ENCODE peak calls at places on chromosomes 11 and 22, in six cellular contexts. One of them, this sample, is unnamed. For H3K36me3 and H3K4me1, the result is how much of the 10 kb centered on the place peaks cover.

GRCh38 chr11:23727821-23728220 is 769.0 kb upstream of the LUZP2 start:
- DNase-seq in upper lobe of right lung: no peak
- DNase-seq in effector memory CD4-positive, alpha-beta T cell: no peak
- DNase-seq in neural progenitor cell: no peak
- DNase-seq in HCT116: no peak
- DNase-seq in thyroid gland: no peak
- DNase-seq in this sample: no peak

GRCh38 chr11:20353829-20354434 is 9.6 kb upstream of the HTATIP2 start:
- DNase-seq in upper lobe of right lung: no peak
- DNase-seq in effector memory CD4-positive, alpha-beta T cell: no peak
- DNase-seq in neural progenitor cell: peak
- DNase-seq in HCT116: peak
- DNase-seq in thyroid gland: peak
- DNase-seq in this sample: no peak

GRCh38 chr22:48902001-48902869 is 925.4 kb downstream of the BRD1 start:
- DNase-seq in upper lobe of right lung: peak
- DNase-seq in effector memory CD4-positive, alpha-beta T cell: no peak
- DNase-seq in neural progenitor cell: no peak
- DNase-seq in HCT116: no peak
- DNase-seq in thyroid gland: no peak
- DNase-seq in this sample: no peak

GRCh38 chr11:117841582-117842031 is 17.1 kb upstream of the FXYD2 start:
- DNase-seq in upper lobe of right lung: no peak
- DNase-seq in effector memory CD4-positive, alpha-beta T cell: no peak
- DNase-seq in neural progenitor cell: no peak
- DNase-seq in HCT116: no peak
- DNase-seq in thyroid gland: no peak
- DNase-seq in this sample: no peak

GRCh38 chr11:130773436-130773835 is 142.8 kb downstream of the SNX19 start:
- DNase-seq in upper lobe of right lung: no peak
- DNase-seq in effector memory CD4-positive, alpha-beta T cell: no peak
- DNase-seq in neural progenitor cell: no peak
- DNase-seq in HCT116: no peak
- DNase-seq in thyroid gland: no peak
- DNase-seq in this sample: no peak

GRCh38 chr11:62013266-62014157 is 46.1 kb upstream of the FTH1 start:
- DNase-seq in upper lobe of right lung: no peak
- DNase-seq in effector memory CD4-positive, alpha-beta T cell: no peak
- DNase-seq in neural progenitor cell: no peak
- DNase-seq in HCT116: no peak
- DNase-seq in thyroid gland: peak
- DNase-seq in this sample: no peak

GRCh38 chr22:19292262-19293230 is 1.0 kb upstream of the CLTCL1 start:
- DNase-seq in upper lobe of right lung: peak
- DNase-seq in effector memory CD4-positive, alpha-beta T cell: no peak
- DNase-seq in neural progenitor cell: no peak
- DNase-seq in HCT116: no peak
- DNase-seq in thyroid gland: peak
- DNase-seq in this sample: peak

GRCh38 chr22:23066200-23067022 is 3.9 kb upstream of the GNAZ start:
- DNase-seq in upper lobe of right lung: peak
- DNase-seq in effector memory CD4-positive, alpha-beta T cell: no peak
- DNase-seq in neural progenitor cell: no peak
- DNase-seq in HCT116: no peak
- DNase-seq in thyroid gland: no peak
- DNase-seq in this sample: no peak

GRCh38 chr11:34318111-34319037 is 39.4 kb downstream of the ABTB2 start:
- DNase-seq in upper lobe of right lung: no peak
- DNase-seq in effector memory CD4-positive, alpha-beta T cell: no peak
- DNase-seq in neural progenitor cell: no peak
- DNase-seq in HCT116: no peak
- DNase-seq in thyroid gland: no peak
- DNase-seq in this sample: no peak

GRCh38 chr11:12502041-12502440 is 124.7 kb downstream of the PARVA start:
- DNase-seq in upper lobe of right lung: no peak
- DNase-seq in effector memory CD4-positive, alpha-beta T cell: no peak
- DNase-seq in neural progenitor cell: no peak
- DNase-seq in HCT116: no peak
- DNase-seq in thyroid gland: no peak
- DNase-seq in this sample: no peak

GRCh38 chr11:69155302-69156198 is at the start of gene SMIM38:
- DNase-seq in upper lobe of right lung: peak
- DNase-seq in effector memory CD4-positive, alpha-beta T cell: no peak
- DNase-seq in neural progenitor cell: no peak
- DNase-seq in HCT116: no peak
- DNase-seq in thyroid gland: no peak
- DNase-seq in this sample: no peak

GRCh38 chr22:30875481-30876215 is 92.9 kb downstream of the MORC2 start:
- DNase-seq in upper lobe of right lung: peak
- DNase-seq in effector memory CD4-positive, alpha-beta T cell: no peak
- DNase-seq in neural progenitor cell: no peak
- DNase-seq in HCT116: no peak
- DNase-seq in thyroid gland: no peak
- DNase-seq in this sample: peak

DNA sequence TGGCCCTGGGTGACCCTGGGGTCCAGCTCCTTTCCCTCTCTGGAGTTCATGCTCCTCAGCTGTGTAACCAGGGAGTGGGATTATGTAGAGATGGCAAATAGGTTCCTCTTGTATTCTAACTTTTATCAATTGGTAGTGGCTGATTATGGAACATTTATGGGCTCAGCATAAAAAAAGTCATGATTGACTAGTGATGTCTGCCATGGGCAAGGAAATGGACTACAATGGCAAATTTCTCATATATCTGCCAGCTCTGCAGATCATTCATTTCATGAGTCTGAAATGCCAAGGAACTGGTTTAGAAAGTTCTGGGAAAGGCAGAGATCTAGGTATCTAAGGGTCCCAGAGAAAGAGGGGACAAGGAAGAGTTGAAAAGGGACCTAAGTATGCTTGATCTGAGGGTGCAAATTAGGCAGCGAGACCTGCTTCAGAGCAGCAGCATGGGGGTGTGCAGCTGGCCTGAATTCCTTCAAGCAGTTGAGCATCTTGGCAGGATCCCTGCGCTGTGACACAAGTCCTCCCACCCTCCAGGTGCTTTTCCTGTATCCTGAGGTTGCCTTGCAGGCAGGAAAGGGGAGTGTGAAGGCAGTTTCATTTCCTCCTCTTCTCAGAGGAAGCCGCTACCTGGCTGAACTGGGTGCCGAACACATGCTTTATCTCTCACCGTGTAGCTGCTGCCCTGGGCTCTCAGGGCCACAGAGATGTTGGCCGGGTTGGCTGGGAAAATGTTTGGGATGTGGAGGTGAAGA is 10.4 kb downstream of the SLC15A3 start:
- DNase-seq in upper lobe of right lung: no peak
- DNase-seq in effector memory CD4-positive, alpha-beta T cell: no peak
- DNase-seq in neural progenitor cell: no peak
- DNase-seq in HCT116: no peak
- DNase-seq in thyroid gland: no peak
- DNase-seq in this sample: no peak
- H3K36me3 ChIP-seq in upper lobe of right lung: half or more
- H3K36me3 ChIP-seq in effector memory CD4-positive, alpha-beta T cell: under half
- H3K36me3 ChIP-seq in neural progenitor cell: under half
- H3K36me3 ChIP-seq in HCT116: under half
- H3K36me3 ChIP-seq in thyroid gland: under half
- H3K36me3 ChIP-seq in this sample: half or more

GRCh38 chr22:46011627-46012181 is 34.7 kb upstream of the WNT7B start:
- DNase-seq in upper lobe of right lung: peak
- DNase-seq in effector memory CD4-positive, alpha-beta T cell: no peak
- DNase-seq in neural progenitor cell: no peak
- DNase-seq in HCT116: no peak
- DNase-seq in thyroid gland: no peak
- DNase-seq in this sample: peak

GRCh38 chr22:46009730-46010129 is 32.8 kb upstream of the WNT7B start:
- DNase-seq in upper lobe of right lung: peak
- DNase-seq in effector memory CD4-positive, alpha-beta T cell: no peak
- DNase-seq in neural progenitor cell: no peak
- DNase-seq in HCT116: no peak
- DNase-seq in thyroid gland: no peak
- DNase-seq in this sample: peak

GRCh38 chr22:46010951-46011626 is 34.1 kb upstream of the WNT7B start:
- DNase-seq in upper lobe of right lung: peak
- DNase-seq in effector memory CD4-positive, alpha-beta T cell: no peak
- DNase-seq in neural progenitor cell: no peak
- DNase-seq in HCT116: no peak
- DNase-seq in thyroid gland: peak
- DNase-seq in this sample: peak

GRCh38 chr22:46008836-46009596 is 32.1 kb upstream of the WNT7B start:
- DNase-seq in upper lobe of right lung: peak
- DNase-seq in effector memory CD4-positive, alpha-beta T cell: no peak
- DNase-seq in neural progenitor cell: no peak
- DNase-seq in HCT116: no peak
- DNase-seq in thyroid gland: no peak
- DNase-seq in this sample: peak

GRCh38 chr22:46010177-46010867 is 33.4 kb upstream of the WNT7B start:
- DNase-seq in upper lobe of right lung: peak
- DNase-seq in effector memory CD4-positive, alpha-beta T cell: no peak
- DNase-seq in neural progenitor cell: no peak
- DNase-seq in HCT116: no peak
- DNase-seq in thyroid gland: peak
- DNase-seq in this sample: peak
- H3K4me1 ChIP-seq in upper lobe of right lung: under half
- H3K4me1 ChIP-seq in effector memory CD4-positive, alpha-beta T cell: under half
- H3K4me1 ChIP-seq in neural progenitor cell: under half
- H3K4me1 ChIP-seq in HCT116: half or more
- H3K4me1 ChIP-seq in thyroid gland: half or more
- H3K4me1 ChIP-seq in this sample: half or more

GRCh38 chr11:31808268-31808667 is 2.9 kb downstream of the PAX6 start:
- DNase-seq in upper lobe of right lung: no peak
- DNase-seq in effector memory CD4-positive, alpha-beta T cell: no peak
- DNase-seq in neural progenitor cell: no peak
- DNase-seq in HCT116: no peak
- DNase-seq in thyroid gland: no peak
- DNase-seq in this sample: no peak

GRCh38 chr11:31809857-31810778 is 1.0 kb downstream of the PAX6 start:
- DNase-seq in upper lobe of right lung: no peak
- DNase-seq in effector memory CD4-positive, alpha-beta T cell: no peak
- DNase-seq in neural progenitor cell: peak
- DNase-seq in HCT116: no peak
- DNase-seq in thyroid gland: no peak
- DNase-seq in this sample: no peak

GRCh38 chr11:31809543-31809856 is 1.6 kb downstream of the PAX6 start:
- DNase-seq in upper lobe of right lung: no peak
- DNase-seq in effector memory CD4-positive, alpha-beta T cell: no peak
- DNase-seq in neural progenitor cell: no peak
- DNase-seq in HCT116: no peak
- DNase-seq in thyroid gland: no peak
- DNase-seq in this sample: no peak

GRCh38 chr11:31807791-31808074 is 3.4 kb downstream of the PAX6 start:
- DNase-seq in upper lobe of right lung: no peak
- DNase-seq in effector memory CD4-positive, alpha-beta T cell: no peak
- DNase-seq in neural progenitor cell: peak
- DNase-seq in HCT116: no peak
- DNase-seq in thyroid gland: no peak
- DNase-seq in this sample: no peak

GRCh38 chr11:31808721-31809542 is 2.2 kb downstream of the PAX6 start:
- DNase-seq in upper lobe of right lung: peak
- DNase-seq in effector memory CD4-positive, alpha-beta T cell: no peak
- DNase-seq in neural progenitor cell: peak
- DNase-seq in HCT116: no peak
- DNase-seq in thyroid gland: no peak
- DNase-seq in this sample: no peak
- H3K4me3 ChIP-seq in upper lobe of right lung: no peak
- H3K4me3 ChIP-seq in effector memory CD4-positive, alpha-beta T cell: no peak
- H3K4me3 ChIP-seq in neural progenitor cell: peak
- H3K4me3 ChIP-seq in HCT116: no peak
- H3K4me3 ChIP-seq in thyroid gland: no peak
- H3K4me3 ChIP-seq in this sample: peak

DNA sequence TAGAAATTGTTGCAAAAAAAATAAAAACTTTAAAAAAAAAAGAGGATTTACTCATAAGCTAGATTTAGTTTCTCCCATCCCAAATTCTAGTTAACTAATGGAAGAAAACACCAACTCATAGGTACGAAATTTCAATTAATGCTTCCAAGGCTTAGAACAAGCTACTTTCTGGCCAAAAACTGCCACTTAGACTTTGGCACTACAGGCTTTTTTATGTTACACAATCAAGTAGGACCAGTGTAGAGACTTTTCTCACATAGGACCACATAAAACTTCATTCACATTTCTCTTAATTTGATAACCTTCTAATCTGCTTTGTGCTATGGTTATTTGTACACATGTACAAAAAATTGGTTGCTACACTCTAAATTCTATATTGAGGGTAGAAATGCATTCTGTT is 3.1 kb downstream of the ST13 start:
- DNase-seq in upper lobe of right lung: no peak
- DNase-seq in effector memory CD4-positive, alpha-beta T cell: no peak
- DNase-seq in neural progenitor cell: no peak
- DNase-seq in HCT116: no peak
- DNase-seq in thyroid gland: no peak
- DNase-seq in this sample: no peak
- H3K36me3 ChIP-seq in upper lobe of right lung: under half
- H3K36me3 ChIP-seq in effector memory CD4-positive, alpha-beta T cell: under half
- H3K36me3 ChIP-seq in neural progenitor cell: under half
- H3K36me3 ChIP-seq in HCT116: under half
- H3K36me3 ChIP-seq in thyroid gland: under half
- H3K36me3 ChIP-seq in this sample: under half

DNA sequence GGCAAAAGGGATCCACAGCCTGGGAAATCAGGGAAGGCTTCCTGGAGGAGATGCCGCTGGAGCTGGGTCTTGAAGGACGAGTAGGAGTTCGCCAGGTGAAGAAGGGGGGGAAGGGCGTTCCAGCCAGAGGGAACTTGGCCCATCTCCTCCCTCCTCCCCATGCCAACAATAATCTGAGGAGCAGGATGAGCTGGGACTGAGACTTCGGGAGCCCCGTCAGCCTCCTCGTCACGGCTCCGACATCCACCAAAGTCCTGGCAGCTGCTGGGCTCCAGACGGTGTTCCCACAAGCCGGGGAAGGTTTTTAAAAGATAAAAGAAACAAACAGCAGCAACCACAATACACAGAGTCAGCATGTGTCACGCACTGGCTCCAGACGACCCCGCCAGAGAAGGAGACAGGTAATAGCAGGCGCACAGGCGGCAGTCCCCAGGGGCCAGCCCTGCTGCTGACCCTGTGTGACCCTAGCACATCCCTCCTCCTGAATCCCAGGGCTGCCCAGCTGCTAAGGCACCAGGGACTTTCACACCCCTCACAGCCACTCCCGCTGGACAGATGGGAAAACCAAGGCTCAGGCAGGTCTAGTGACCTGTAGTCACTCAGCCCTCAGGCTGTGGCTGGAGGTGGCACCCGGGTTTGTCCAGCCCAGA is 37.3 kb downstream of the NUP50 start:
- DNase-seq in upper lobe of right lung: no peak
- DNase-seq in effector memory CD4-positive, alpha-beta T cell: no peak
- DNase-seq in neural progenitor cell: no peak
- DNase-seq in HCT116: no peak
- DNase-seq in thyroid gland: no peak
- DNase-seq in this sample: no peak
- H3K4me1 ChIP-seq in upper lobe of right lung: under half
- H3K4me1 ChIP-seq in effector memory CD4-positive, alpha-beta T cell: under half
- H3K4me1 ChIP-seq in neural progenitor cell: under half
- H3K4me1 ChIP-seq in HCT116: under half
- H3K4me1 ChIP-seq in thyroid gland: under half
- H3K4me1 ChIP-seq in this sample: under half

DNA sequence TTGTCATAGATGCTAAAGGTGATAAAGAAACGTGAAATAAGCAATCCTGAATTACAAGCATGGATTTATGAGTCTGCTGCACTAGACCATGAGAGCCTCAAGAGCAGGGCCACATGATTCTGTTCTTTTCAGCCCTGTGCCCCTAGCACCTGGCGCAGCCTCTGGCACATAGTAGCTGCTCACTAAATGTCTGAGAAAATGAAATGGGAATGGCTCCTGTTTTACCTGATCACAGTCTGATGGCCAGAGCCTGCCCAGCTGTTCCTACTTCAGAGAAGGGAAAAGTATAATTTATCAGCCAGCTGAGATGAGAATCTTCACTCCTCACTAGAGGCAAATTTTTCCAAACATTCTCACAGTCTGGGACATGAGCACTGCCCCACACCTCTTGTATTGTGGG is 10.7 kb upstream of the PKNOX2 start:
- DNase-seq in upper lobe of right lung: no peak
- DNase-seq in effector memory CD4-positive, alpha-beta T cell: no peak
- DNase-seq in neural progenitor cell: no peak
- DNase-seq in HCT116: no peak
- DNase-seq in thyroid gland: no peak
- DNase-seq in this sample: no peak
- H3K4me3 ChIP-seq in upper lobe of right lung: no peak
- H3K4me3 ChIP-seq in effector memory CD4-positive, alpha-beta T cell: no peak
- H3K4me3 ChIP-seq in neural progenitor cell: no peak
- H3K4me3 ChIP-seq in HCT116: no peak
- H3K4me3 ChIP-seq in thyroid gland: no peak
- H3K4me3 ChIP-seq in this sample: no peak

This sample was measured in left ventricle myocardium inferior.